ENCODE peak calls at places on chromosomes 5 and 9, in seven cellular contexts. One of them, this sample, is unnamed.

GRCh38 chr9:71647094-71647591 is 121.2 kb downstream of the CEMIP2 start:
- DNase-seq in ovary: peak
- DNase-seq in breast epithelium: peak
- DNase-seq in stomach: peak
- DNase-seq in NB4: peak
- DNase-seq in K562: peak
- DNase-seq in thyroid gland: peak
- DNase-seq in this sample: peak

GRCh38 chr5:149702953-149703646 is 27.0 kb upstream of the PPARGC1B start:
- DNase-seq in ovary: no peak
- DNase-seq in breast epithelium: no peak
- DNase-seq in stomach: no peak
- DNase-seq in NB4: no peak
- DNase-seq in K562: peak
- DNase-seq in thyroid gland: no peak
- DNase-seq in this sample: no peak

GRCh38 chr5:172837640-172838039 is 3.6 kb downstream of the ERGIC1 start:
- DNase-seq in ovary: no peak
- DNase-seq in breast epithelium: peak
- DNase-seq in stomach: peak
- DNase-seq in NB4: no peak
- DNase-seq in K562: no peak
- DNase-seq in thyroid gland: peak
- DNase-seq in this sample: no peak

GRCh38 chr5:343461-344401 is 22.2 kb downstream of the AHRR start:
- DNase-seq in ovary: peak
- DNase-seq in breast epithelium: peak
- DNase-seq in stomach: peak
- DNase-seq in NB4: peak
- DNase-seq in K562: no peak
- DNase-seq in thyroid gland: peak
- DNase-seq in this sample: no peak

GRCh38 chr5:19322716-19323485 is 665.1 kb downstream of the CDH18 start:
- DNase-seq in ovary: no peak
- DNase-seq in breast epithelium: no peak
- DNase-seq in stomach: no peak
- DNase-seq in NB4: no peak
- DNase-seq in K562: peak
- DNase-seq in thyroid gland: no peak
- DNase-seq in this sample: no peak

GRCh38 chr5:159316519-159317383 is 13.5 kb downstream of the IL12B start:
- DNase-seq in ovary: peak
- DNase-seq in breast epithelium: no peak
- DNase-seq in stomach: peak
- DNase-seq in NB4: peak
- DNase-seq in K562: peak
- DNase-seq in thyroid gland: peak
- DNase-seq in this sample: no peak

GRCh38 chr9:69816775-69817174 is 3.8 kb upstream of the CFAP95 start:
- DNase-seq in ovary: no peak
- DNase-seq in breast epithelium: no peak
- DNase-seq in stomach: no peak
- DNase-seq in NB4: no peak
- DNase-seq in K562: no peak
- DNase-seq in thyroid gland: no peak
- DNase-seq in this sample: no peak

GRCh38 chr5:14353661-14354474 is 210.7 kb downstream of the TRIO start:
- DNase-seq in ovary: no peak
- DNase-seq in breast epithelium: no peak
- DNase-seq in stomach: no peak
- DNase-seq in NB4: no peak
- DNase-seq in K562: no peak
- DNase-seq in thyroid gland: no peak
- DNase-seq in this sample: no peak

GRCh38 chr5:175731172-175731571 is 73.3 kb downstream of the HRH2 start:
- DNase-seq in ovary: no peak
- DNase-seq in breast epithelium: no peak
- DNase-seq in stomach: no peak
- DNase-seq in NB4: no peak
- DNase-seq in K562: no peak
- DNase-seq in thyroid gland: no peak
- DNase-seq in this sample: no peak

GRCh38 chr9:101028346-101029299 is at the start of gene PLPPR1:
- DNase-seq in ovary: no peak
- DNase-seq in breast epithelium: peak
- DNase-seq in stomach: peak
- DNase-seq in NB4: no peak
- DNase-seq in K562: no peak
- DNase-seq in thyroid gland: peak
- DNase-seq in this sample: no peak

GRCh38 chr5:69049796-69050195 is 44.0 kb upstream of the SLC30A5 start:
- DNase-seq in ovary: no peak
- DNase-seq in breast epithelium: no peak
- DNase-seq in stomach: no peak
- DNase-seq in NB4: no peak
- DNase-seq in K562: no peak
- DNase-seq in thyroid gland: no peak
- DNase-seq in this sample: no peak

GRCh38 chr5:58778888-58779287 is 196.0 kb downstream of the RAB3C start:
- DNase-seq in ovary: no peak
- DNase-seq in breast epithelium: no peak
- DNase-seq in stomach: no peak
- DNase-seq in NB4: no peak
- DNase-seq in K562: no peak
- DNase-seq in thyroid gland: no peak
- DNase-seq in this sample: no peak

GRCh38 chr5:143837306-143837848 is 25.4 kb downstream of the HMHB1 start:
- DNase-seq in ovary: no peak
- DNase-seq in breast epithelium: no peak
- DNase-seq in stomach: no peak
- DNase-seq in NB4: no peak
- DNase-seq in K562: no peak
- DNase-seq in thyroid gland: no peak
- DNase-seq in this sample: no peak

GRCh38 chr5:143594913-143595818 is 191.7 kb upstream of the NR3C1 start:
- DNase-seq in ovary: no peak
- DNase-seq in breast epithelium: no peak
- DNase-seq in stomach: no peak
- DNase-seq in NB4: no peak
- DNase-seq in K562: no peak
- DNase-seq in thyroid gland: no peak
- DNase-seq in this sample: no peak

GRCh38 chr9:89635007-89635742 is 30.4 kb downstream of the GADD45G start:
- DNase-seq in ovary: no peak
- DNase-seq in breast epithelium: no peak
- DNase-seq in stomach: peak
- DNase-seq in NB4: no peak
- DNase-seq in K562: no peak
- DNase-seq in thyroid gland: peak
- DNase-seq in this sample: no peak

GRCh38 chr9:750264-750967 is 91.1 kb upstream of the DMRT1 start:
- DNase-seq in ovary: no peak
- DNase-seq in breast epithelium: no peak
- DNase-seq in stomach: no peak
- DNase-seq in NB4: peak
- DNase-seq in K562: no peak
- DNase-seq in thyroid gland: peak
- DNase-seq in this sample: no peak

GRCh38 chr9:112028242-112029221 is 131.9 kb downstream of the UGCG start:
- DNase-seq in ovary: no peak
- DNase-seq in breast epithelium: no peak
- DNase-seq in stomach: no peak
- DNase-seq in NB4: no peak
- DNase-seq in K562: no peak
- DNase-seq in thyroid gland: no peak
- DNase-seq in this sample: no peak
- H3K4me3 ChIP-seq in ovary: no peak
- H3K4me3 ChIP-seq in breast epithelium: no peak
- H3K4me3 ChIP-seq in stomach: no peak
- H3K4me3 ChIP-seq in NB4: no peak
- H3K4me3 ChIP-seq in K562: no peak
- H3K4me3 ChIP-seq in thyroid gland: no peak
- H3K4me3 ChIP-seq in this sample: no peak

DNA sequence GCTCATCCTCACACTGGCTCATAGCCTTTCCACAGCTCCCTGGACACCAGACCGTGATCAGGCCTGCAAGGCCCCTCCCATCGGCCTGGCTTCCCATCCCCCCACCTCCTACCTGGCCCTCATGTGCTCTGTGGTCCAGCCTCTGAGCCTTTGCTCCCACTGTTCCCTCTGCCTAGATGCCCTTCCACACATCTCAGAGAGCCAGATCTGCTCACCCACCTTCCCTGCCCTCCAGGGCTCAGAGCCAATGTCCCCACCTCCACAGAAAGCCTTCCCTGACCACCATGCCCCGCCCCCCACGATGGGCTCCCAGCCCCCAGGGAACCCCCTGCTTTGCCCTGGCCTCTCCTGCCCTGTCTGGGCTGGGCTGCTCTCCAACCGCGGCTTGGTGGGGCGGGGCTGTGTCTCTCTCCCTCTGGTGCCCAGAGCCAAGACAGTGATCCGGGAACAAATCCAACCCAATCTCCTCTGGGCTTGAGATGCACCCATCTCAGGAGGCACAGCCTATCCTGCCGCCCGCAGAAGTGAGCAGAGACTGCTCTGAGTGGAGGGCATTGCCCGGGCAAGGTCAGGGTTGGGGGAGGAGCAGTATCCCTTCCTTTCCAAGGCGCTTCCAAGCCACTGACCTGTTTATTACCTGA is 1.6 kb downstream of the NINJ1 start:
- DNase-seq in ovary: peak
- DNase-seq in breast epithelium: peak
- DNase-seq in stomach: peak
- DNase-seq in NB4: no peak
- DNase-seq in K562: no peak
- DNase-seq in thyroid gland: peak
- DNase-seq in this sample: peak
- TF ChIP-seq POLR2A in ovary: no peak
- TF ChIP-seq POLR2A in breast epithelium: peak
- TF ChIP-seq POLR2A in stomach: no peak
- TF ChIP-seq POLR2A in NB4: no peak
- TF ChIP-seq POLR2A in K562: no peak
- TF ChIP-seq POLR2A in thyroid gland: peak
- TF ChIP-seq POLR2A in this sample: no peak

DNA sequence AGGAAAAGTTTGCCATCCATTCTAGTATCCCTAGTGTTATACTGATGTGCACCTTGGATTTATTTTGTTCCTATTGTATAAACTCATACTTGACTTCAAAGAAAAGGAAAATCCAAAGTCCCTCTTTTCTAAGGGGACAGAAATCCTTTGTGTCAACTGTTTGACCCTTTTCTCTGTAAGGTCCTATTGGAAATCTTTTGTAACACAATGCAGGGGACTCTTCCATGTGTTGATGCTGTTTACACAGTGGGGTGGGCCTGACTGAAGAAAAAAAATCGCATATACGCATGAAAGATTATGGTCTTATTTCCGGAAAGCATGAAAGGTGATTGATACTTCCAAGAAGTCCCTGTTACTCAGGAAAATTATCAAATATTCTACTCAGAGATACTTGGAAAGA is 1.0 kb upstream of the VCAN start:
- DNase-seq in ovary: no peak
- DNase-seq in breast epithelium: no peak
- DNase-seq in stomach: no peak
- DNase-seq in NB4: no peak
- DNase-seq in K562: no peak
- DNase-seq in thyroid gland: no peak
- DNase-seq in this sample: no peak
- H3K4me3 ChIP-seq in ovary: no peak
- H3K4me3 ChIP-seq in breast epithelium: no peak
- H3K4me3 ChIP-seq in stomach: no peak
- H3K4me3 ChIP-seq in NB4: no peak
- H3K4me3 ChIP-seq in K562: no peak
- H3K4me3 ChIP-seq in thyroid gland: no peak
- H3K4me3 ChIP-seq in this sample: no peak

GRCh38 chr9:106862946-106863740 is at the start of gene ZNF462:
- DNase-seq in ovary: peak
- DNase-seq in breast epithelium: peak
- DNase-seq in stomach: no peak
- DNase-seq in NB4: no peak
- DNase-seq in K562: no peak
- DNase-seq in thyroid gland: peak
- DNase-seq in this sample: no peak
- TF ChIP-seq POLR2A in ovary: peak
- TF ChIP-seq POLR2A in breast epithelium: no peak
- TF ChIP-seq POLR2A in stomach: no peak
- TF ChIP-seq POLR2A in NB4: no peak
- TF ChIP-seq POLR2A in K562: no peak
- TF ChIP-seq POLR2A in thyroid gland: peak
- TF ChIP-seq POLR2A in this sample: no peak

GRCh38 chr9:129822825-129823162 is 1.1 kb downstream of the TOR1A start:
- DNase-seq in ovary: no peak
- DNase-seq in breast epithelium: no peak
- DNase-seq in stomach: no peak
- DNase-seq in NB4: peak
- DNase-seq in K562: no peak
- DNase-seq in thyroid gland: no peak
- DNase-seq in this sample: no peak
- H3K4me3 ChIP-seq in ovary: peak
- H3K4me3 ChIP-seq in breast epithelium: peak
- H3K4me3 ChIP-seq in stomach: peak
- H3K4me3 ChIP-seq in NB4: peak
- H3K4me3 ChIP-seq in K562: peak
- H3K4me3 ChIP-seq in thyroid gland: no peak
- H3K4me3 ChIP-seq in this sample: peak

GRCh38 chr9:2040828-2041227 is 25.7 kb downstream of the SMARCA2 start:
- DNase-seq in ovary: no peak
- DNase-seq in breast epithelium: no peak
- DNase-seq in stomach: no peak
- DNase-seq in NB4: no peak
- DNase-seq in K562: no peak
- DNase-seq in thyroid gland: no peak
- DNase-seq in this sample: no peak

GRCh38 chr9:2039294-2040180 is 24.4 kb downstream of the SMARCA2 start:
- DNase-seq in ovary: peak
- DNase-seq in breast epithelium: no peak
- DNase-seq in stomach: no peak
- DNase-seq in NB4: no peak
- DNase-seq in K562: no peak
- DNase-seq in thyroid gland: no peak
- DNase-seq in this sample: no peak

GRCh38 chr9:2043881-2044462 is 28.8 kb downstream of the SMARCA2 start:
- DNase-seq in ovary: no peak
- DNase-seq in breast epithelium: no peak
- DNase-seq in stomach: no peak
- DNase-seq in NB4: no peak
- DNase-seq in K562: no peak
- DNase-seq in thyroid gland: no peak
- DNase-seq in this sample: no peak

GRCh38 chr9:2041736-2042135 is 26.6 kb downstream of the SMARCA2 start:
- DNase-seq in ovary: no peak
- DNase-seq in breast epithelium: no peak
- DNase-seq in stomach: no peak
- DNase-seq in NB4: no peak
- DNase-seq in K562: no peak
- DNase-seq in thyroid gland: no peak
- DNase-seq in this sample: no peak

GRCh38 chr9:2043243-2043642 is 28.1 kb downstream of the SMARCA2 start:
- DNase-seq in ovary: no peak
- DNase-seq in breast epithelium: no peak
- DNase-seq in stomach: no peak
- DNase-seq in NB4: no peak
- DNase-seq in K562: no peak
- DNase-seq in thyroid gland: no peak
- DNase-seq in this sample: no peak
- TF ChIP-seq POLR2A in ovary: no peak
- TF ChIP-seq POLR2A in breast epithelium: no peak
- TF ChIP-seq POLR2A in stomach: no peak
- TF ChIP-seq POLR2A in NB4: no peak
- TF ChIP-seq POLR2A in K562: no peak
- TF ChIP-seq POLR2A in thyroid gland: no peak
- TF ChIP-seq POLR2A in this sample: no peak

GRCh38 chr5:52702877-52703276 is 84.8 kb upstream of the ITGA1 start:
- DNase-seq in ovary: no peak
- DNase-seq in breast epithelium: no peak
- DNase-seq in stomach: no peak
- DNase-seq in NB4: peak
- DNase-seq in K562: no peak
- DNase-seq in thyroid gland: no peak
- DNase-seq in this sample: no peak
- H3K4me3 ChIP-seq in ovary: no peak
- H3K4me3 ChIP-seq in breast epithelium: no peak
- H3K4me3 ChIP-seq in stomach: no peak
- H3K4me3 ChIP-seq in NB4: no peak
- H3K4me3 ChIP-seq in K562: no peak
- H3K4me3 ChIP-seq in thyroid gland: no peak
- H3K4me3 ChIP-seq in this sample: no peak

This sample was measured in lower leg skin.